ENCODE peak calls at places on chromosomes 5 and 9, in ten cellular contexts. R is left ventricle myocardium inferior; J is CD4-positive, alpha-beta memory T cell; D is heart right ventricle; I is astrocyte; O is stomach; F is tibial nerve; V is SK-N-SH; Z is aorta; G is testis. U is an unnamed sample. For H3K36me3 and H3K4me1, the result is how much of the 10 kb centered on the place peaks cover.

GRCh38 chr9:23790341-23791260 is 35.4 kb downstream of the ELAVL2 start:
- DNase-seq in R (no peak), J (no peak), D (no peak), I (no peak), O (no peak), F (no peak), V (no peak), Z (no peak), G (no peak), U (no peak)

GRCh38 chr9:128190516-128191405 is 611 bp downstream of the CIZ1 start:
- DNase-seq in R (no peak), J (no peak), D (peak), I (no peak), O (no peak), F (no peak), V (no peak), Z (no peak), G (peak), U (no peak)

GRCh38 chr5:138542120-138542955 is 698 bp downstream of the ETF1 start:
- DNase-seq in R (no peak), J (no peak), D (no peak), I (no peak), O (peak), F (no peak), V (peak), Z (no peak), G (no peak), U (no peak)

GRCh38 chr9:94804917-94805544 is 78.5 kb downstream of the AOPEP start:
- DNase-seq in R (no peak), J (no peak), D (no peak), I (peak), O (no peak), F (no peak), V (no peak), Z (no peak), G (no peak), U (no peak)

GRCh38 chr9:77021928-77022782 is 2.7 kb downstream of the FOXB2 start:
- DNase-seq in R (no peak), J (no peak), D (no peak), I (no peak), O (no peak), F (no peak), V (peak), Z (no peak), G (no peak), U (no peak)

GRCh38 chr9:69157751-69158466 is 16.2 kb upstream of the TJP2 start:
- DNase-seq in R (no peak), J (no peak), D (no peak), I (peak), O (no peak), F (no peak), V (no peak), Z (no peak), G (no peak), U (no peak)

GRCh38 chr5:179700401-179700918 is 1.7 kb downstream of the CANX start:
- DNase-seq in R (no peak), J (no peak), D (no peak), I (peak), O (no peak), F (no peak), V (no peak), Z (no peak), G (no peak), U (no peak)

GRCh38 chr5:177311361-177311722 is 356 bp downstream of the MXD3 start:
- DNase-seq in R (no peak), J (no peak), D (no peak), I (no peak), O (no peak), F (no peak), V (peak), Z (peak), G (no peak), U (no peak)

GRCh38 chr9:13444696-13445095 is 165.2 kb upstream of the MPDZ start:
- DNase-seq in R (no peak), J (no peak), D (no peak), I (no peak), O (no peak), F (no peak), V (no peak), Z (no peak), G (no peak), U (no peak)

GRCh38 chr5:32443145-32443540 is 1.4 kb downstream of the ZFR start:
- DNase-seq in R (no peak), J (no peak), D (no peak), I (peak), O (no peak), F (no peak), V (peak), Z (no peak), G (peak), U (no peak)

GRCh38 chr5:119435436-119436132 is 16.7 kb upstream of the HSD17B4 start:
- DNase-seq in R (peak), J (peak), D (peak), I (peak), O (peak), F (peak), V (no peak), Z (peak), G (peak), U (peak)

GRCh38 chr5:1930501-1930879 is 47.8 kb upstream of the IRX4 start:
- DNase-seq in R (no peak), J (no peak), D (no peak), I (no peak), O (no peak), F (no peak), V (no peak), Z (no peak), G (no peak), U (no peak)

GRCh38 chr5:4212981-4213819 is 617.6 kb downstream of the IRX1 start:
- DNase-seq in R (no peak), J (no peak), D (no peak), I (no peak), O (no peak), F (no peak), V (no peak), Z (no peak), G (no peak), U (peak)

GRCh38 chr9:16864741-16865434 is 5.6 kb downstream of the BNC2 start:
- DNase-seq in R (no peak), J (no peak), D (no peak), I (peak), O (no peak), F (no peak), V (no peak), Z (no peak), G (no peak), U (no peak)

GRCh38 chr5:38871790-38872551 is 26.2 kb downstream of the OSMR start:
- DNase-seq in R (no peak), J (no peak), D (no peak), I (peak), O (no peak), F (no peak), V (no peak), Z (no peak), G (no peak), U (no peak)

GRCh38 chr5:114310666-114311065 is 51.2 kb upstream of the KCNN2 start:
- DNase-seq in R (no peak), J (no peak), D (no peak), I (no peak), O (no peak), F (no peak), V (no peak), Z (no peak), G (no peak), U (no peak)

GRCh38 chr5:170266570-170267379 is 30.8 kb downstream of the LCP2 start:
- DNase-seq in R (no peak), J (no peak), D (no peak), I (no peak), O (no peak), F (no peak), V (no peak), Z (no peak), G (peak), U (no peak)

GRCh38 chr9:13221741-13222140 is 57.8 kb downstream of the MPDZ start:
- DNase-seq in R (no peak), J (no peak), D (no peak), I (no peak), O (no peak), F (no peak), V (no peak), Z (no peak), G (no peak), U (no peak)

GRCh38 chr9:101915479-101915878 is 177.0 kb upstream of the GRIN3A start:
- DNase-seq in R (no peak), J (no peak), D (no peak), I (no peak), O (no peak), F (no peak), V (no peak), Z (no peak), G (no peak), U (no peak)

GRCh38 chr5:13566903-13567339 is 377.6 kb downstream of the DNAH5 start:
- DNase-seq in R (no peak), J (no peak), D (no peak), I (peak), O (no peak), F (no peak), V (no peak), Z (no peak), G (no peak), U (no peak)

GRCh38 chr5:158609328-158609727 is 490.4 kb downstream of the EBF1 start:
- DNase-seq in R (no peak), J (no peak), D (no peak), I (no peak), O (no peak), F (no peak), V (no peak), Z (no peak), G (no peak), U (no peak)

GRCh38 chr5:118033686-118034338 is 954.5 kb downstream of the DTWD2 start:
- DNase-seq in R (no peak), J (no peak), D (peak), I (no peak), O (no peak), F (no peak), V (no peak), Z (no peak), G (no peak), U (no peak)

GRCh38 chr5:78627766-78628165 is 20.8 kb downstream of the LHFPL2 start:
- DNase-seq in R (no peak), J (no peak), D (no peak), I (peak), O (no peak), F (no peak), V (peak), Z (no peak), G (no peak), U (no peak)

GRCh38 chr5:651296-652022 is 39.3 kb downstream of the CEP72 start:
- DNase-seq in R (no peak), J (no peak), D (no peak), I (no peak), O (no peak), F (no peak), V (peak), Z (no peak), G (no peak), U (no peak)

GRCh38 chr5:14101922-14102321 is 41.2 kb upstream of the TRIO start:
- DNase-seq in R (no peak), J (no peak), D (no peak), I (no peak), O (no peak), F (no peak), V (no peak), Z (no peak), G (no peak), U (no peak)

GRCh38 chr5:128395073-128395472 is 143.0 kb downstream of the FBN2 start:
- DNase-seq in R (no peak), J (no peak), D (no peak), I (peak), O (no peak), F (no peak), V (no peak), Z (no peak), G (no peak), U (no peak)

GRCh38 chr9:21873540-21874221 is 71.2 kb downstream of the MTAP start:
- DNase-seq in R (no peak), J (no peak), D (no peak), I (peak), O (no peak), F (no peak), V (no peak), Z (no peak), G (no peak), U (no peak)

GRCh38 chr9:126700903-126701819 is 87.4 kb downstream of the LMX1B start:
- DNase-seq in R (no peak), J (no peak), D (no peak), I (no peak), O (no peak), F (no peak), V (peak), Z (peak), G (no peak), U (no peak)

GRCh38 chr5:118963169-118963568 is 25.2 kb downstream of the DTWD2 start:
- DNase-seq in R (no peak), J (no peak), D (no peak), I (no peak), O (no peak), F (no peak), V (no peak), Z (no peak), G (no peak), U (no peak)

GRCh38 chr5:44536650-44537260 is 147.5 kb upstream of the FGF10 start:
- DNase-seq in R (no peak), J (no peak), D (no peak), I (no peak), O (peak), F (no peak), V (peak), Z (no peak), G (peak), U (peak)

GRCh38 chr5:98519530-98519929 is 253.9 kb upstream of the RGMB start:
- DNase-seq in R (no peak), J (no peak), D (no peak), I (peak), O (no peak), F (no peak), V (no peak), Z (no peak), G (no peak), U (no peak)

GRCh38 chr5:176768174-176768970 is 42.0 kb upstream of the UNC5A start:
- DNase-seq in R (no peak), J (no peak), D (no peak), I (no peak), O (no peak), F (no peak), V (no peak), Z (no peak), G (peak), U (no peak)

GRCh38 chr9:92723299-92723625 is 41.4 kb downstream of the BICD2 start:
- DNase-seq in R (no peak), J (no peak), D (no peak), I (peak), O (no peak), F (no peak), V (no peak), Z (no peak), G (no peak), U (no peak)

GRCh38 chr9:114153761-114154596 is 1.4 kb upstream of the COL27A1 start:
- DNase-seq in R (no peak), J (no peak), D (no peak), I (peak), O (peak), F (no peak), V (peak), Z (no peak), G (no peak), U (peak)

GRCh38 chr5:2201832-2202231 is 319.1 kb upstream of the IRX4 start:
- DNase-seq in R (no peak), J (no peak), D (no peak), I (no peak), O (no peak), F (no peak), V (no peak), Z (no peak), G (no peak), U (no peak)

GRCh38 chr5:10145922-10146321 is 103.8 kb downstream of the ATPSCKMT start:
- DNase-seq in R (no peak), J (no peak), D (no peak), I (peak), O (no peak), F (no peak), V (peak), Z (no peak), G (no peak), U (no peak)

GRCh38 chr5:142095651-142096330 is 12.8 kb upstream of the NDFIP1 start:
- DNase-seq in R (no peak), J (peak), D (no peak), I (no peak), O (no peak), F (no peak), V (no peak), Z (no peak), G (peak), U (no peak)

GRCh38 chr5:168382421-168382820 is 91.0 kb downstream of the WWC1 start:
- DNase-seq in R (no peak), J (no peak), D (no peak), I (no peak), O (no peak), F (no peak), V (no peak), Z (no peak), G (no peak), U (no peak)

GRCh38 chr9:18806277-18806676 is 226.7 kb downstream of the SAXO1 start:
- DNase-seq in R (no peak), J (no peak), D (no peak), I (no peak), O (no peak), F (no peak), V (no peak), Z (no peak), G (no peak), U (no peak)

GRCh38 chr9:136400038-136400834 is at the start of gene SNAPC4:
- DNase-seq in R (peak), J (peak), D (peak), I (peak), O (peak), F (peak), V (peak), Z (peak), G (peak), U (peak)

GRCh38 chr9:37914701-37915358 is 10.9 kb upstream of the SLC25A51 start:
- DNase-seq in R (no peak), J (no peak), D (no peak), I (no peak), O (no peak), F (no peak), V (no peak), Z (no peak), G (no peak), U (no peak)

GRCh38 chr9:37913480-37914153 is 9.7 kb upstream of the SLC25A51 start:
- DNase-seq in R (peak), J (peak), D (peak), I (no peak), O (peak), F (peak), V (peak), Z (peak), G (peak), U (peak)

GRCh38 chr9:37915911-37916470 is 12.1 kb upstream of the SLC25A51 start:
- DNase-seq in R (no peak), J (no peak), D (no peak), I (no peak), O (no peak), F (no peak), V (no peak), Z (no peak), G (no peak), U (no peak)

GRCh38 chr9:37916471-37917314 is 12.8 kb upstream of the SLC25A51 start:
- DNase-seq in R (no peak), J (no peak), D (no peak), I (no peak), O (no peak), F (no peak), V (no peak), Z (no peak), G (peak), U (no peak)

GRCh38 chr9:37914154-37914551 is 10.2 kb upstream of the SLC25A51 start:
- DNase-seq in R (no peak), J (no peak), D (no peak), I (no peak), O (no peak), F (no peak), V (no peak), Z (no peak), G (no peak), U (no peak)
- H3K27ac ChIP-seq in R (no peak), J (no peak), D (no peak), I (no peak), O (no peak), F (no peak), V (peak), Z (no peak), G (no peak), U (no peak)

GRCh38 chr9:116715751-116716150 is 28.6 kb downstream of the TRIM32 start:
- DNase-seq in R (no peak), J (no peak), D (no peak), I (no peak), O (no peak), F (no peak), V (no peak), Z (no peak), G (no peak), U (no peak)

GRCh38 chr9:116716441-116716840 is 29.3 kb downstream of the TRIM32 start:
- DNase-seq in R (no peak), J (no peak), D (no peak), I (no peak), O (no peak), F (no peak), V (no peak), Z (no peak), G (no peak), U (no peak)

GRCh38 chr9:116718111-116718510 is 31.0 kb downstream of the TRIM32 start:
- DNase-seq in R (no peak), J (no peak), D (no peak), I (no peak), O (no peak), F (no peak), V (no peak), Z (no peak), G (no peak), U (no peak)

GRCh38 chr9:116713266-116713665 is 26.2 kb downstream of the TRIM32 start:
- DNase-seq in R (no peak), J (no peak), D (no peak), I (no peak), O (no peak), F (no peak), V (no peak), Z (no peak), G (no peak), U (no peak)

GRCh38 chr9:116717150-116717549 is 30.0 kb downstream of the TRIM32 start:
- DNase-seq in R (no peak), J (no peak), D (no peak), I (no peak), O (no peak), F (no peak), V (no peak), Z (no peak), G (no peak), U (no peak)
- H3K36me3 ChIP-seq in R (under half), J (under half), D (under half), I (under half), O (under half), F (under half), V (under half), Z (under half), G (under half), U (under half)

GRCh38 chr5:132487095-132487428 is 3.5 kb downstream of the IRF1 start:
- DNase-seq in R (no peak), J (no peak), D (no peak), I (no peak), O (no peak), F (no peak), V (no peak), Z (no peak), G (no peak), U (no peak)

GRCh38 chr5:132489051-132489770 is 1.4 kb downstream of the IRF1 start:
- DNase-seq in R (no peak), J (peak), D (no peak), I (no peak), O (peak), F (no peak), V (no peak), Z (no peak), G (no peak), U (no peak)

GRCh38 chr5:132487841-132488555 is 2.6 kb downstream of the IRF1 start:
- DNase-seq in R (peak), J (peak), D (no peak), I (no peak), O (peak), F (no peak), V (no peak), Z (no peak), G (peak), U (no peak)

GRCh38 chr5:132489871-132490483 is 596 bp downstream of the IRF1 start:
- DNase-seq in R (peak), J (no peak), D (peak), I (peak), O (peak), F (no peak), V (peak), Z (peak), G (peak), U (no peak)

GRCh38 chr5:132488590-132488989 is 2.0 kb downstream of the IRF1 start:
- DNase-seq in R (no peak), J (no peak), D (no peak), I (no peak), O (no peak), F (no peak), V (no peak), Z (no peak), G (no peak), U (no peak)
- H3K4me1 ChIP-seq in R (half or more), J (half or more), D (half or more), I (under half), O (half or more), F (half or more), V (under half), Z (under half), G (under half), U (under half)

GRCh38 chr9:98130576-98131228 is 11.7 kb upstream of the TRIM14 start:
- DNase-seq in R (no peak), J (no peak), D (no peak), I (no peak), O (no peak), F (no peak), V (no peak), Z (no peak), G (no peak), U (no peak)
- H3K27ac ChIP-seq in R (no peak), J (no peak), D (no peak), I (no peak), O (no peak), F (no peak), V (no peak), Z (no peak), G (no peak), U (no peak)

DNA sequence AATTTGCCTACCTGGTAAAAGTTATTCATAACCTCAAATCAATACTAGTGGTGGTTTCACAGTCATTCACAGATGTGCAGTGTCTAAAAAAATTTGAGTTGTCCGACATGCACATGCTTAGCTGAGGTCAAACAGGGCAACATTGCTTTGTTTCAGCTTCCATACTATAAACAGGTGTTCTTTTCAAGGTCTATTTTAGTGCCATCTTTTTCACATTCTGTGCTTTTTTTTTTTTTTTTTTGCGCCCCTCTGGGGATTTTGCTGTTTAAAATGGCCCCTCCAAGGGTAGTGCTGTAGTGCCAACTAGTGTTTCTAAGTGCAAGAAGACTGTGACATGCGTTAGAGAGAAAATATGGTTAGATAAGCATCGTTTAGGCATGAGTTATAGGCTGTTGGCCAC is 14.5 kb downstream of the PHAX start:
- DNase-seq in R (no peak), J (no peak), D (no peak), I (no peak), O (no peak), F (no peak), V (no peak), Z (no peak), G (no peak), U (no peak)
- H3K36me3 ChIP-seq in R (half or more), J (under half), D (half or more), I (under half), O (half or more), F (half or more), V (under half), Z (under half), G (under half), U (under half)

U was measured in iPS DF 6.9.